ENCODE peak calls at places on chromosome 20, in ten cellular contexts. O is HepG2, S is left ventricle myocardium inferior, U is tibial nerve, X is right lobe of liver, H is small intestine, J is testis, W is thyroid gland, Z is stomach, M is HCT116. E is an unnamed sample. For H3K9me3 and H3K27me3, the result is how much of the 10 kb centered on the place peaks cover.

GRCh38 chr20:40251284-40251932 is 437.6 kb downstream of the MAFB start:
- DNase-seq in X (peak), H (peak), J (peak), W (no peak), S (no peak), M (peak), O (peak), U (peak), Z (no peak), E (peak)

GRCh38 chr20:63178445-63178818 is 37.5 kb downstream of the YTHDF1 start:
- DNase-seq in U (no peak), M (no peak), J (no peak), O (no peak), S (no peak), X (no peak), H (no peak), Z (no peak), W (no peak), E (no peak)

GRCh38 chr20:46264391-46265266 is 43.7 kb downstream of the CDH22 start:
- DNase-seq in Z (no peak), J (no peak), O (no peak), H (no peak), U (no peak), W (no peak), M (no peak), S (no peak), X (no peak), E (no peak)

GRCh38 chr20:24604966-24605365 is 135.5 kb downstream of the SYNDIG1 start:
- DNase-seq in X (no peak), S (no peak), J (no peak), Z (no peak), O (no peak), W (no peak), H (no peak), U (no peak), M (no peak), E (no peak)

GRCh38 chr20:1327827-1328679 is 886 bp downstream of the SDCBP2 start:
- DNase-seq in O (peak), H (peak), M (no peak), U (no peak), Z (no peak), X (peak), W (peak), J (peak), S (no peak), E (peak)

GRCh38 chr20:829531-829930 is 4.0 kb upstream of the FAM110A start:
- DNase-seq in M (no peak), W (no peak), O (no peak), Z (no peak), S (no peak), J (no peak), X (no peak), H (no peak), U (no peak), E (no peak)

GRCh38 chr20:34083137-34083536 is 28.9 kb downstream of the EIF2S2 start:
- DNase-seq in M (no peak), X (peak), Z (peak), H (peak), W (peak), J (peak), U (peak), O (no peak), S (peak), E (peak)

GRCh38 chr20:21901470-21902275 is 196.2 kb downstream of the PAX1 start:
- DNase-seq in H (no peak), X (peak), O (no peak), Z (peak), J (peak), U (peak), S (peak), M (no peak), W (peak), E (peak)

GRCh38 chr20:43916073-43916874 is 1.6 kb downstream of the TOX2 start:
- DNase-seq in J (peak), U (no peak), M (no peak), X (no peak), Z (no peak), O (no peak), H (no peak), S (no peak), W (no peak), E (no peak)

GRCh38 chr20:29300579-29301551 is 1956.6 kb upstream of the DEFB115 start:
- DNase-seq in U (no peak), S (no peak), X (no peak), J (no peak), M (no peak), W (no peak), Z (no peak), O (no peak), H (no peak), E (no peak)

GRCh38 chr20:29301624-29302259 is 1955.7 kb upstream of the DEFB115 start:
- DNase-seq in J (no peak), Z (no peak), U (no peak), O (no peak), M (no peak), W (no peak), X (no peak), H (no peak), S (no peak), E (no peak)

GRCh38 chr20:29298759-29299613 is 1958.5 kb upstream of the DEFB115 start:
- DNase-seq in O (no peak), W (no peak), Z (no peak), U (no peak), H (no peak), X (no peak), J (no peak), M (no peak), S (no peak), E (no peak)

GRCh38 chr20:29299811-29300578 is 1957.5 kb upstream of the DEFB115 start:
- DNase-seq in J (no peak), Z (no peak), U (no peak), M (no peak), S (no peak), W (no peak), H (no peak), X (no peak), O (no peak), E (no peak)

GRCh38 chr20:29302979-29303644 is 1954.4 kb upstream of the DEFB115 start:
- DNase-seq in O (no peak), J (no peak), X (no peak), H (no peak), S (no peak), W (no peak), U (no peak), Z (no peak), M (no peak), E (no peak)
- H3K9me3 ChIP-seq in O (half or more), J (under half), X (under half), H (under half), S (half or more), W (under half), U (half or more), Z (under half), M (under half), E (under half)

DNA sequence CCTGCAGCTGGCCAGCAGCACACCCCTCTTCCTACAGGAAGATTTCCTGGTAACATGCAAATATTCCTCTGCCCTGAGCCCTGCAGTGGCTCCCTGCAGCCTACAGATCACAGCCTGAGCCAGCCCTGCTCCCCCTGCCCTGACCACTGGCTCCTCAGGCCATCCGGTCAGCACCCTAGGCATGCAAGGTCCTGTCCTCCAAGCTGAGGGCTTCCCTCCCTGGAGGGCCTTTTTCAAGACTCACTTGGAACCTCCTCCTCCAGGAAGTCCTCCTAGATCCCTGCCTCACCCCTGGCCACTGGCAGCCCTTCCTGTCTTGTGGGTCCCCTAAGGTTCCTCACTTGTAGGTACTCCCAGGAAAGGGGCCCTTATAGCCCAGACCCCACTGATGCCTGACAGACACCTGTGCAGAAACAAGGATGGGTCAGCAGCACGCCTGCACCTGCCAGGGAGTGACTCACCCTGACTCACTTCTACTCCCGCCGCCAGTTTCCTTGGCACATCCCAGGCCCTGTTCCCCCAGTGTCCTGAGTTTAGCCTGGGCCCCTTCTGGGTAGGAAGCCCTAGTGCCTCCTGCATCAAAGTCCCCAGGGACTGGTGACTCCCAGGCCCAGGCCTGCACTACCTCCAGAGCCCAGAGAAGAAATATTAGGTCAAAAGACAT is 3.2 kb downstream of the SLC4A11 start:
- DNase-seq in Z (no peak), M (no peak), W (no peak), U (no peak), H (no peak), S (no peak), J (no peak), X (no peak), O (no peak), E (no peak)
- H3K27me3 ChIP-seq in Z (under half), M (under half), W (under half), U (half or more), H (under half), S (half or more), J (under half), X (under half), O (under half), E (under half)

GRCh38 chr20:59743767-59744485 is 139.6 kb downstream of the PHACTR3 start:
- DNase-seq in J (no peak), H (peak), O (no peak), Z (no peak), M (peak), X (no peak), U (no peak), S (no peak), W (no peak), E (no peak)
- H3K9me3 ChIP-seq in J (under half), H (under half), O (under half), Z (under half), M (under half), X (under half), U (under half), S (under half), W (under half), E (under half)

GRCh38 chr20:57548177-57549058 is 12.5 kb upstream of the PCK1 start:
- DNase-seq in O (no peak), S (no peak), J (peak), X (peak), M (no peak), H (no peak), W (peak), U (no peak), Z (no peak), E (peak)
- H3K27me3 ChIP-seq in O (under half), S (half or more), J (under half), X (under half), M (under half), H (under half), W (under half), U (under half), Z (under half), E (under half)

DNA sequence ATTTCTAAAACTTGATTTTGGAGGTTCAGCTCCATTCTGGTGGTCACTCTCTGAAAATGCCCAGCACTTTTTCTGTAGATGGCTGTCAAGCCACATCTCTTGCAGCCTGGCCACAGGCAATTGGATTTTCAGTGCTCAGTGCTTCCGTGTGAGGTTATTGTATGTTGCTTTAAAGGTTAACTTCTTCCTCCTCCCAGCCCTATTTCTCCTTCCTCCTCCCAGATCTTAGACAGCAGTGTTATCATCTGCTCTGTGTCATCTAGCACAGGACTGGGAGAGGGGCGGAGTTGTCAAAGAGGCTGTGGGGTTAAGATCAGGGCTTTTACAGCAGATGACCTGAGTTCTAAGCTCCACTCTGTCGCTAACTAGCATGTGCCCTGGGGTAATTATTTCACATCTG is 129.0 kb downstream of the PHACTR3 start:
- DNase-seq in X (no peak), S (no peak), H (no peak), J (no peak), M (no peak), W (no peak), O (no peak), U (no peak), Z (no peak), E (no peak)
- H3K9me3 ChIP-seq in X (under half), S (under half), H (under half), J (under half), M (under half), W (under half), O (under half), U (under half), Z (under half), E (under half)

DNA sequence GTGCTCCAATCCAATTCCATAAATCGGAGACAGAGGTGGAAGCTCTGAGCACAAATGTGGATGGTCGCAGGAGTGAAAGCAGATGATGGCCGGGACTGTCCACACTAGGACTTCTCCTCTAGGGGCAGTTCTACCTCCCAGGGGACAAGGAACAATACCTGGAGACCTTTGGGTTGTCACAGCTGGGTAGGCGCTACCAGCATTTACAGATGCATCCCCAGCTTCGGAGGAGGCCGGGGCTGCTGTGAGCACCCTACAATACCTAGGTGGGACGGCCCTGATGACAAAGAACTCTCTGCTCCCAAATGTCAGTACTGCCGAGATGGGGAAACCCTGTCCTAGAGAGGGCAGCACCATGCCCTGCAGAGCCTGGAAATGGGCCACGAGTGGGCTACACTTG is 195.9 kb upstream of the CDH4 start:
- DNase-seq in Z (no peak), H (no peak), J (no peak), X (no peak), S (no peak), W (no peak), U (no peak), O (no peak), M (no peak), E (no peak)
- H3K27me3 ChIP-seq in Z (under half), H (under half), J (under half), X (under half), S (under half), W (under half), U (under half), O (half or more), M (under half), E (under half)

GRCh38 chr20:35929301-35929700 is 25.0 kb downstream of the SCAND1 start:
- DNase-seq in S (no peak), M (no peak), Z (no peak), H (no peak), O (no peak), U (no peak), J (no peak), W (no peak), X (no peak), E (no peak)

GRCh38 chr20:35939264-35939663 is 15.0 kb downstream of the SCAND1 start:
- DNase-seq in J (no peak), Z (no peak), H (no peak), W (no peak), S (no peak), O (no peak), M (no peak), X (no peak), U (no peak), E (no peak)

DNA sequence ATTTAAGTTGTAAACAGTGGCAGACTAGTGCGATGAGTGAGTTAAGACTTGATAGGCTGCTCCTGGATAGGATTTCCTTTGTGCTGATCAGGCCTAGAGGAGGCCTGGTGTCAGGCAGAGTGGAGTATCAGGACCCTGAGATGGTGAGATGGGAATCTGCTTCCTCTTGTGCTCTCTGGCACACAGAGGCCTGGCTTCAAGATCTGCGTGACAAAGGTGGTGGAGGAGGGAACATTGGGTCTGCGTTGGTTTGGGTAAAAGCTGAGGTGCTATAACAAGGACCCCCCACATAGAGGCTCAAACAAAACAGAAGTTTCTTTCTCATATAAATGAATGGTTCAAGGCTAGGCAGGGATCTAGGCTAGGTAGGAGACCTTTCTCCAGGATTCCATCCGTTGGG is 20.3 kb downstream of the SCAND1 start:
- DNase-seq in Z (no peak), S (no peak), J (no peak), U (no peak), W (no peak), M (no peak), X (no peak), O (no peak), H (no peak), E (no peak)
- H3K9me3 ChIP-seq in Z (under half), S (under half), J (under half), U (under half), W (under half), M (under half), X (under half), O (under half), H (under half), E (under half)

DNA sequence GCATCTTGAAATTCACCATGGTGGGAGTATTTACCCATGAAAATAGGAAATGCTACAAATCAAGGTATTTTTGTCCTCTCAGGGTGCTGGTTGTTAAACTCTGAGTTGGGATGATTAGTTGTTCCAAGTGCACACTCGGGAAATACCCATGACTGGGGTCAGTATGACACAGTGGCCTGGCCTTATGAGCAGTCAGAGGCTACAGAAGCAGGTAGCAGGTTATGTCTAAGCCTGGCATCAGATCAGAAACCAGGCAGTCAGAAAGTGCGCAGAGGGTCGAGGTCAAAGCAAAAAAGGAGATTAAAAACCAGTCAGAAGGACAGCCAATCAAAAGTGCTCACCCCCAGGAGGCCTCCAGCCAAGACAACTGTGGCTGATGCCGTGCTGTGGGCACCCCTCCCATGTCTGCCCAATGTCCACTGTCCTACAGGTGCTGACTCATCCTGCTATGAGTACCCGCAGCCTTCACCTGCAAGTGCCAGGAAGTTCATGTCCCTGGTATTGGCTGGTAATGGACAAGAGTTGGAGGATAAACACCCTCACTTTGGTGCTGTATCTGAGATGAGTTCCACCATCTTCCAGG is 117.4 kb upstream of the SLC24A3 start:
- DNase-seq in S (no peak), M (no peak), O (no peak), J (no peak), Z (peak), H (peak), X (no peak), W (peak), U (no peak), E (no peak)
- H3K27me3 ChIP-seq in S (under half), M (under half), O (under half), J (under half), Z (under half), H (under half), X (under half), W (under half), U (under half), E (under half)

GRCh38 chr20:49286689-49287551 is 9.1 kb upstream of the ZNFX1 start:
- DNase-seq in H (peak), O (peak), S (no peak), M (no peak), Z (no peak), J (no peak), W (no peak), U (no peak), X (no peak), E (no peak)
- H3K9me3 ChIP-seq in H (under half), O (under half), S (half or more), M (under half), Z (under half), J (under half), W (under half), U (half or more), X (under half), E (under half)

GRCh38 chr20:58850693-58851174 is at the start of gene GNAS-AS1:
- DNase-seq in S (peak), W (peak), Z (peak), J (peak), M (no peak), O (no peak), H (peak), U (peak), X (no peak), E (peak)
- H3K27me3 ChIP-seq in S (half or more), W (under half), Z (half or more), J (under half), M (under half), O (under half), H (under half), U (half or more), X (under half), E (under half)

E was measured in body of pancreas.